ENCODE peak calls at places on chromosomes 13 and 19, in four cellular contexts. O is fibroblast of the aortic adventitia, V is A172, A is NCI-H748 treated with DMSO at 0.1 percent for 48 hours. B is an unnamed sample.

GRCh38 chr19:17078920-17079709 is 3.5 kb downstream of the MYO9B start:
- DNase-seq in O (peak), V (peak), A (no peak), B (no peak)

GRCh38 chr19:46764817-46765291 is 18.6 kb upstream of the STRN4 start:
- DNase-seq in O (no peak), V (no peak), A (no peak), B (no peak)

GRCh38 chr19:771332-771785 is 20.4 kb downstream of the MISP start:
- DNase-seq in O (peak), V (peak), A (no peak), B (peak)

GRCh38 chr19:29673451-29674371 is 8.4 kb downstream of the PLEKHF1 start:
- DNase-seq in O (no peak), V (no peak), A (no peak), B (no peak)

GRCh38 chr19:49677232-49677881 is at the start of gene PRMT1:
- DNase-seq in O (no peak), V (peak), A (no peak), B (no peak)

GRCh38 chr19:7444042-7444441 is 44.8 kb downstream of the PEX11G start:
- DNase-seq in O (no peak), V (no peak), A (no peak), B (no peak)

GRCh38 chr13:28401303-28402056 is 93.4 kb downstream of the FLT1 start:
- DNase-seq in O (peak), V (peak), A (no peak), B (no peak)

GRCh38 chr13:27487776-27488175 is 37.4 kb upstream of the MTIF3 start:
- DNase-seq in O (peak), V (no peak), A (no peak), B (no peak)

GRCh38 chr19:7540761-7541480 is 5.4 kb downstream of the PNPLA6 start:
- DNase-seq in O (no peak), V (peak), A (no peak), B (no peak)

GRCh38 chr19:30385174-30385573 is 13.0 kb downstream of the ZNF536 start:
- DNase-seq in O (no peak), V (no peak), A (no peak), B (no peak)

GRCh38 chr13:44434441-44435141 is 61.0 kb downstream of the SERP2 start:
- DNase-seq in O (no peak), V (no peak), A (no peak), B (no peak)

GRCh38 chr13:48333976-48334375 is 30.4 kb downstream of the RB1 start:
- DNase-seq in O (peak), V (no peak), A (no peak), B (no peak)

GRCh38 chr13:99970761-99971575 is 599 bp downstream of the ZIC5 start:
- DNase-seq in O (no peak), V (no peak), A (no peak), B (peak)

GRCh38 chr13:36675213-36675536 is 1.4 kb downstream of the SERTM1 start:
- DNase-seq in O (no peak), V (no peak), A (no peak), B (no peak)

GRCh38 chr19:45782820-45783785 is 813 bp upstream of the DMPK start:
- DNase-seq in O (peak), V (peak), A (no peak), B (no peak)

GRCh38 chr13:45339867-45340266 is 1.1 kb downstream of the TPT1 start:
- DNase-seq in O (no peak), V (no peak), A (no peak), B (no peak)

GRCh38 chr19:2867025-2867991 is at the start of gene ZNF556:
- DNase-seq in O (no peak), V (peak), A (peak), B (no peak)

GRCh38 chr19:46144756-46145155 is 3.3 kb upstream of the IGFL2 start:
- DNase-seq in O (no peak), V (no peak), A (no peak), B (no peak)

GRCh38 chr19:41294393-41294792 is 15.6 kb upstream of the CCDC97 start:
- DNase-seq in O (no peak), V (no peak), A (no peak), B (no peak)

GRCh38 chr13:98798849-98799645 is 46.6 kb upstream of the SLC15A1 start:
- DNase-seq in O (peak), V (no peak), A (no peak), B (no peak)

GRCh38 chr13:99384468-99384867 is 77.3 kb upstream of the GPR183 start:
- DNase-seq in O (no peak), V (no peak), A (no peak), B (no peak)

GRCh38 chr13:74869846-74870245 is 612.1 kb downstream of the TBC1D4 start:
- DNase-seq in O (peak), V (no peak), A (no peak), B (no peak)

GRCh38 chr13:94182185-94182761 is 297.2 kb downstream of the DCT start:
- DNase-seq in O (no peak), V (no peak), A (no peak), B (no peak)

GRCh38 chr19:32343550-32344262 is 1.7 kb upstream of the ZNF507 start:
- DNase-seq in O (no peak), V (no peak), A (no peak), B (no peak)

GRCh38 chr13:79126706-79127105 is 279.3 kb downstream of the RBM26 start:
- DNase-seq in O (no peak), V (no peak), A (no peak), B (no peak)

GRCh38 chr19:14837391-14837790 is 2.4 kb upstream of the OR7A5 start:
- DNase-seq in O (no peak), V (no peak), A (no peak), B (no peak)

GRCh38 chr13:40494513-40494912 is 171.9 kb downstream of the FOXO1 start:
- DNase-seq in O (peak), V (no peak), A (no peak), B (no peak)

GRCh38 chr13:113991676-113992179 is 17.9 kb upstream of the C13orf46 start:
- DNase-seq in O (no peak), V (no peak), A (no peak), B (no peak)

GRCh38 chr19:1567116-1567847 is 843 bp downstream of the MEX3D start:
- DNase-seq in O (peak), V (no peak), A (no peak), B (no peak)

GRCh38 chr19:40366697-40367561 is 18.4 kb downstream of the PLD3 start:
- DNase-seq in O (no peak), V (no peak), A (no peak), B (no peak)

GRCh38 chr19:50311723-50312635 is 17.2 kb downstream of the KCNC3 start:
- DNase-seq in O (no peak), V (peak), A (no peak), B (peak)

GRCh38 chr13:25901460-25902376 is 150.1 kb downstream of the SHISA2 start:
- DNase-seq in O (no peak), V (peak), A (peak), B (no peak)

GRCh38 chr13:102798653-102799543 is at the start of the genes BIVM and POGLUT2:
- DNase-seq in O (peak), V (peak), A (peak), B (peak)

GRCh38 chr19:5925830-5926459 is 11.9 kb downstream of the CAPS start:
- DNase-seq in O (no peak), V (no peak), A (no peak), B (no peak)

GRCh38 chr19:33389574-33390119 is 16.1 kb downstream of the CEBPG start:
- DNase-seq in O (no peak), V (no peak), A (no peak), B (no peak)

GRCh38 chr19:55225415-55225958 is 3.1 kb downstream of the TMEM86B start:
- DNase-seq in O (no peak), V (no peak), A (no peak), B (no peak)

GRCh38 chr13:27708325-27708724 is 84.0 kb upstream of the GSX1 start:
- DNase-seq in O (no peak), V (no peak), A (no peak), B (no peak)

GRCh38 chr13:89239361-89240127 is 1568.4 kb downstream of the SLITRK5 start:
- DNase-seq in O (no peak), V (no peak), A (no peak), B (no peak)

B was measured in SW 1271.